ENCODE peak calls at places on chromosomes 2 and 18, in nine cellular contexts. One of them, this sample, is unnamed.

GRCh38 chr2:123738643-123739042 is 286.4 kb upstream of the CNTNAP5 start:
- DNase-seq in GM13976: no peak
- DNase-seq in Calu3: no peak
- DNase-seq in progenitor cell of endocrine pancreas: no peak
- DNase-seq in fibroblast of pulmonary artery: peak
- DNase-seq in stimulated activated CD8-positive, alpha-beta memory T cell treated with anti-CD3 and anti-CD28 coated beads, Interleukin-15, amount 100 ng/mL, for 1 hour: no peak
- DNase-seq in GM04503: no peak
- DNase-seq in NCI-H526: no peak
- DNase-seq in NCI-H460: peak
- DNase-seq in this sample: no peak

GRCh38 chr2:216110620-216111019 is 1.5 kb downstream of the XRCC5 start:
- DNase-seq in GM13976: no peak
- DNase-seq in Calu3: no peak
- DNase-seq in progenitor cell of endocrine pancreas: no peak
- DNase-seq in fibroblast of pulmonary artery: no peak
- DNase-seq in stimulated activated CD8-positive, alpha-beta memory T cell treated with anti-CD3 and anti-CD28 coated beads, Interleukin-15, amount 100 ng/mL, for 1 hour: no peak
- DNase-seq in GM04503: no peak
- DNase-seq in NCI-H526: no peak
- DNase-seq in NCI-H460: no peak
- DNase-seq in this sample: no peak

GRCh38 chr2:129619471-129619870 is 360.0 kb upstream of the RAB6C start:
- DNase-seq in GM13976: no peak
- DNase-seq in Calu3: no peak
- DNase-seq in progenitor cell of endocrine pancreas: no peak
- DNase-seq in fibroblast of pulmonary artery: no peak
- DNase-seq in stimulated activated CD8-positive, alpha-beta memory T cell treated with anti-CD3 and anti-CD28 coated beads, Interleukin-15, amount 100 ng/mL, for 1 hour: no peak
- DNase-seq in GM04503: no peak
- DNase-seq in NCI-H526: peak
- DNase-seq in NCI-H460: no peak
- DNase-seq in this sample: no peak

GRCh38 chr2:181183878-181184553 is 203.6 kb downstream of the UBE2E3 start:
- DNase-seq in GM13976: peak
- DNase-seq in Calu3: no peak
- DNase-seq in progenitor cell of endocrine pancreas: no peak
- DNase-seq in fibroblast of pulmonary artery: peak
- DNase-seq in stimulated activated CD8-positive, alpha-beta memory T cell treated with anti-CD3 and anti-CD28 coated beads, Interleukin-15, amount 100 ng/mL, for 1 hour: no peak
- DNase-seq in GM04503: no peak
- DNase-seq in NCI-H526: no peak
- DNase-seq in NCI-H460: no peak
- DNase-seq in this sample: no peak

GRCh38 chr2:230230801-230231200 is 5.3 kb downstream of the SP140 start:
- DNase-seq in GM13976: no peak
- DNase-seq in Calu3: no peak
- DNase-seq in progenitor cell of endocrine pancreas: no peak
- DNase-seq in fibroblast of pulmonary artery: no peak
- DNase-seq in stimulated activated CD8-positive, alpha-beta memory T cell treated with anti-CD3 and anti-CD28 coated beads, Interleukin-15, amount 100 ng/mL, for 1 hour: no peak
- DNase-seq in GM04503: no peak
- DNase-seq in NCI-H526: no peak
- DNase-seq in NCI-H460: no peak
- DNase-seq in this sample: no peak

GRCh38 chr2:220669324-220669723 is 902.8 kb downstream of the EPHA4 start:
- DNase-seq in GM13976: no peak
- DNase-seq in Calu3: no peak
- DNase-seq in progenitor cell of endocrine pancreas: no peak
- DNase-seq in fibroblast of pulmonary artery: no peak
- DNase-seq in stimulated activated CD8-positive, alpha-beta memory T cell treated with anti-CD3 and anti-CD28 coated beads, Interleukin-15, amount 100 ng/mL, for 1 hour: no peak
- DNase-seq in GM04503: no peak
- DNase-seq in NCI-H526: no peak
- DNase-seq in NCI-H460: no peak
- DNase-seq in this sample: no peak

GRCh38 chr18:57581301-57581934 is 5.1 kb downstream of the FECH start:
- DNase-seq in GM13976: peak
- DNase-seq in Calu3: no peak
- DNase-seq in progenitor cell of endocrine pancreas: no peak
- DNase-seq in fibroblast of pulmonary artery: no peak
- DNase-seq in stimulated activated CD8-positive, alpha-beta memory T cell treated with anti-CD3 and anti-CD28 coated beads, Interleukin-15, amount 100 ng/mL, for 1 hour: no peak
- DNase-seq in GM04503: no peak
- DNase-seq in NCI-H526: no peak
- DNase-seq in NCI-H460: no peak
- DNase-seq in this sample: no peak

GRCh38 chr2:158761626-158762025 is 33.5 kb upstream of the DAPL1 start:
- DNase-seq in GM13976: no peak
- DNase-seq in Calu3: no peak
- DNase-seq in progenitor cell of endocrine pancreas: no peak
- DNase-seq in fibroblast of pulmonary artery: no peak
- DNase-seq in stimulated activated CD8-positive, alpha-beta memory T cell treated with anti-CD3 and anti-CD28 coated beads, Interleukin-15, amount 100 ng/mL, for 1 hour: no peak
- DNase-seq in GM04503: peak
- DNase-seq in NCI-H526: no peak
- DNase-seq in NCI-H460: no peak
- DNase-seq in this sample: no peak

GRCh38 chr2:222292113-222292737 is 6.6 kb downstream of the PAX3 start:
- DNase-seq in GM13976: no peak
- DNase-seq in Calu3: no peak
- DNase-seq in progenitor cell of endocrine pancreas: no peak
- DNase-seq in fibroblast of pulmonary artery: no peak
- DNase-seq in stimulated activated CD8-positive, alpha-beta memory T cell treated with anti-CD3 and anti-CD28 coated beads, Interleukin-15, amount 100 ng/mL, for 1 hour: no peak
- DNase-seq in GM04503: no peak
- DNase-seq in NCI-H526: no peak
- DNase-seq in NCI-H460: no peak
- DNase-seq in this sample: no peak

GRCh38 chr2:205850172-205850571 is 167.9 kb downstream of the NRP2 start:
- DNase-seq in GM13976: no peak
- DNase-seq in Calu3: no peak
- DNase-seq in progenitor cell of endocrine pancreas: no peak
- DNase-seq in fibroblast of pulmonary artery: no peak
- DNase-seq in stimulated activated CD8-positive, alpha-beta memory T cell treated with anti-CD3 and anti-CD28 coated beads, Interleukin-15, amount 100 ng/mL, for 1 hour: no peak
- DNase-seq in GM04503: no peak
- DNase-seq in NCI-H526: no peak
- DNase-seq in NCI-H460: no peak
- DNase-seq in this sample: no peak

GRCh38 chr2:146801886-146802285 is 1042.9 kb upstream of the ACVR2A start:
- DNase-seq in GM13976: no peak
- DNase-seq in Calu3: no peak
- DNase-seq in progenitor cell of endocrine pancreas: no peak
- DNase-seq in fibroblast of pulmonary artery: no peak
- DNase-seq in stimulated activated CD8-positive, alpha-beta memory T cell treated with anti-CD3 and anti-CD28 coated beads, Interleukin-15, amount 100 ng/mL, for 1 hour: no peak
- DNase-seq in GM04503: no peak
- DNase-seq in NCI-H526: no peak
- DNase-seq in NCI-H460: no peak
- DNase-seq in this sample: no peak

GRCh38 chr2:178177066-178177679 is 17.1 kb upstream of the OSBPL6 start:
- DNase-seq in GM13976: no peak
- DNase-seq in Calu3: no peak
- DNase-seq in progenitor cell of endocrine pancreas: no peak
- DNase-seq in fibroblast of pulmonary artery: peak
- DNase-seq in stimulated activated CD8-positive, alpha-beta memory T cell treated with anti-CD3 and anti-CD28 coated beads, Interleukin-15, amount 100 ng/mL, for 1 hour: no peak
- DNase-seq in GM04503: no peak
- DNase-seq in NCI-H526: no peak
- DNase-seq in NCI-H460: no peak
- DNase-seq in this sample: no peak

GRCh38 chr2:43518182-43518581 is 77.7 kb downstream of the THADA start:
- DNase-seq in GM13976: no peak
- DNase-seq in Calu3: no peak
- DNase-seq in progenitor cell of endocrine pancreas: no peak
- DNase-seq in fibroblast of pulmonary artery: peak
- DNase-seq in stimulated activated CD8-positive, alpha-beta memory T cell treated with anti-CD3 and anti-CD28 coated beads, Interleukin-15, amount 100 ng/mL, for 1 hour: no peak
- DNase-seq in GM04503: no peak
- DNase-seq in NCI-H526: no peak
- DNase-seq in NCI-H460: no peak
- DNase-seq in this sample: no peak